ENCODE peak calls at places on chromosomes 11 and 22, in eight cellular contexts. One of them, this sample, is unnamed. For H3K9me3, the result is how much of the 10 kb centered on the place peaks cover.

GRCh38 chr22:48703265-48703941 is 1124.3 kb downstream of the BRD1 start:
- DNase-seq in stomach: no peak
- DNase-seq in IMR-90: no peak
- DNase-seq in HepG2: no peak
- DNase-seq in body of pancreas: no peak
- DNase-seq in gastrocnemius medialis: no peak
- DNase-seq in transverse colon: no peak
- DNase-seq in tibial nerve: no peak
- DNase-seq in this sample: no peak

GRCh38 chr11:26974068-26974790 is 19.7 kb upstream of the FIBIN start:
- DNase-seq in stomach: no peak
- DNase-seq in IMR-90: peak
- DNase-seq in HepG2: no peak
- DNase-seq in body of pancreas: no peak
- DNase-seq in gastrocnemius medialis: no peak
- DNase-seq in transverse colon: no peak
- DNase-seq in tibial nerve: no peak
- DNase-seq in this sample: no peak

GRCh38 chr11:45644981-45645889 is 20.2 kb downstream of the CHST1 start:
- DNase-seq in stomach: no peak
- DNase-seq in IMR-90: no peak
- DNase-seq in HepG2: no peak
- DNase-seq in body of pancreas: no peak
- DNase-seq in gastrocnemius medialis: no peak
- DNase-seq in transverse colon: no peak
- DNase-seq in tibial nerve: no peak
- DNase-seq in this sample: no peak

GRCh38 chr11:127925430-127925829 is 661.9 kb downstream of the ETS1 start:
- DNase-seq in stomach: no peak
- DNase-seq in IMR-90: peak
- DNase-seq in HepG2: no peak
- DNase-seq in body of pancreas: no peak
- DNase-seq in gastrocnemius medialis: no peak
- DNase-seq in transverse colon: no peak
- DNase-seq in tibial nerve: no peak
- DNase-seq in this sample: no peak

GRCh38 chr11:47593934-47594855 is at the start of gene C1QTNF4:
- DNase-seq in stomach: no peak
- DNase-seq in IMR-90: no peak
- DNase-seq in HepG2: no peak
- DNase-seq in body of pancreas: no peak
- DNase-seq in gastrocnemius medialis: no peak
- DNase-seq in transverse colon: no peak
- DNase-seq in tibial nerve: no peak
- DNase-seq in this sample: no peak

GRCh38 chr11:74559110-74559933 is 33.1 kb upstream of the POLD3 start:
- DNase-seq in stomach: no peak
- DNase-seq in IMR-90: peak
- DNase-seq in HepG2: peak
- DNase-seq in body of pancreas: no peak
- DNase-seq in gastrocnemius medialis: no peak
- DNase-seq in transverse colon: no peak
- DNase-seq in tibial nerve: no peak
- DNase-seq in this sample: no peak

GRCh38 chr22:22556995-22557925 is 1.8 kb downstream of the PRAME start:
- DNase-seq in stomach: no peak
- DNase-seq in IMR-90: no peak
- DNase-seq in HepG2: no peak
- DNase-seq in body of pancreas: no peak
- DNase-seq in gastrocnemius medialis: no peak
- DNase-seq in transverse colon: no peak
- DNase-seq in tibial nerve: no peak
- DNase-seq in this sample: no peak

GRCh38 chr22:39915295-39915726 is 14.4 kb downstream of the GRAP2 start:
- DNase-seq in stomach: no peak
- DNase-seq in IMR-90: no peak
- DNase-seq in HepG2: no peak
- DNase-seq in body of pancreas: no peak
- DNase-seq in gastrocnemius medialis: no peak
- DNase-seq in transverse colon: no peak
- DNase-seq in tibial nerve: no peak
- DNase-seq in this sample: no peak

GRCh38 chr22:30694171-30694637 is 470 bp upstream of the OSBP2 start:
- DNase-seq in stomach: peak
- DNase-seq in IMR-90: peak
- DNase-seq in HepG2: no peak
- DNase-seq in body of pancreas: peak
- DNase-seq in gastrocnemius medialis: peak
- DNase-seq in transverse colon: peak
- DNase-seq in tibial nerve: no peak
- DNase-seq in this sample: peak

GRCh38 chr11:34300571-34301295 is 57.1 kb downstream of the ABTB2 start:
- DNase-seq in stomach: no peak
- DNase-seq in IMR-90: no peak
- DNase-seq in HepG2: no peak
- DNase-seq in body of pancreas: no peak
- DNase-seq in gastrocnemius medialis: no peak
- DNase-seq in transverse colon: no peak
- DNase-seq in tibial nerve: no peak
- DNase-seq in this sample: no peak
- H3K27ac ChIP-seq in stomach: no peak
- H3K27ac ChIP-seq in IMR-90: no peak
- H3K27ac ChIP-seq in HepG2: no peak
- H3K27ac ChIP-seq in body of pancreas: no peak
- H3K27ac ChIP-seq in gastrocnemius medialis: no peak
- H3K27ac ChIP-seq in transverse colon: no peak
- H3K27ac ChIP-seq in tibial nerve: peak
- H3K27ac ChIP-seq in this sample: no peak

GRCh38 chr11:76811259-76811658 is 28.1 kb downstream of the TSKU start:
- DNase-seq in stomach: no peak
- DNase-seq in IMR-90: no peak
- DNase-seq in HepG2: no peak
- DNase-seq in body of pancreas: no peak
- DNase-seq in gastrocnemius medialis: no peak
- DNase-seq in transverse colon: no peak
- DNase-seq in tibial nerve: no peak
- DNase-seq in this sample: no peak
- TF ChIP-seq POLR2A in stomach: no peak
- TF ChIP-seq POLR2A in IMR-90: no peak
- TF ChIP-seq POLR2A in HepG2: no peak
- TF ChIP-seq POLR2A in body of pancreas: no peak
- TF ChIP-seq POLR2A in gastrocnemius medialis: no peak
- TF ChIP-seq POLR2A in transverse colon: no peak
- TF ChIP-seq POLR2A in tibial nerve: no peak
- TF ChIP-seq POLR2A in this sample: no peak

GRCh38 chr11:31800398-31801265 is 10.5 kb downstream of the PAX6 start:
- DNase-seq in stomach: no peak
- DNase-seq in IMR-90: no peak
- DNase-seq in HepG2: no peak
- DNase-seq in body of pancreas: no peak
- DNase-seq in gastrocnemius medialis: no peak
- DNase-seq in transverse colon: no peak
- DNase-seq in tibial nerve: no peak
- DNase-seq in this sample: no peak
- H3K9me3 ChIP-seq in stomach: under half
- H3K9me3 ChIP-seq in IMR-90: under half
- H3K9me3 ChIP-seq in HepG2: under half
- H3K9me3 ChIP-seq in body of pancreas: under half
- H3K9me3 ChIP-seq in gastrocnemius medialis: under half
- H3K9me3 ChIP-seq in transverse colon: under half
- H3K9me3 ChIP-seq in tibial nerve: under half
- H3K9me3 ChIP-seq in this sample: under half

GRCh38 chr11:10304495-10305261 is at the start of gene ADM:
- DNase-seq in stomach: peak
- DNase-seq in IMR-90: peak
- DNase-seq in HepG2: peak
- DNase-seq in body of pancreas: peak
- DNase-seq in gastrocnemius medialis: peak
- DNase-seq in transverse colon: peak
- DNase-seq in tibial nerve: peak
- DNase-seq in this sample: peak
- H3K27ac ChIP-seq in stomach: peak
- H3K27ac ChIP-seq in IMR-90: peak
- H3K27ac ChIP-seq in HepG2: peak
- H3K27ac ChIP-seq in body of pancreas: peak
- H3K27ac ChIP-seq in gastrocnemius medialis: peak
- H3K27ac ChIP-seq in transverse colon: peak
- H3K27ac ChIP-seq in tibial nerve: peak
- H3K27ac ChIP-seq in this sample: peak

GRCh38 chr11:62854013-62854824 is 14.8 kb upstream of the WDR74 start:
- DNase-seq in stomach: no peak
- DNase-seq in IMR-90: no peak
- DNase-seq in HepG2: no peak
- DNase-seq in body of pancreas: no peak
- DNase-seq in gastrocnemius medialis: no peak
- DNase-seq in transverse colon: no peak
- DNase-seq in tibial nerve: no peak
- DNase-seq in this sample: no peak
- TF ChIP-seq POLR2A in stomach: no peak
- TF ChIP-seq POLR2A in IMR-90: no peak
- TF ChIP-seq POLR2A in HepG2: no peak
- TF ChIP-seq POLR2A in body of pancreas: no peak
- TF ChIP-seq POLR2A in gastrocnemius medialis: no peak
- TF ChIP-seq POLR2A in transverse colon: no peak
- TF ChIP-seq POLR2A in tibial nerve: no peak
- TF ChIP-seq POLR2A in this sample: no peak

DNA sequence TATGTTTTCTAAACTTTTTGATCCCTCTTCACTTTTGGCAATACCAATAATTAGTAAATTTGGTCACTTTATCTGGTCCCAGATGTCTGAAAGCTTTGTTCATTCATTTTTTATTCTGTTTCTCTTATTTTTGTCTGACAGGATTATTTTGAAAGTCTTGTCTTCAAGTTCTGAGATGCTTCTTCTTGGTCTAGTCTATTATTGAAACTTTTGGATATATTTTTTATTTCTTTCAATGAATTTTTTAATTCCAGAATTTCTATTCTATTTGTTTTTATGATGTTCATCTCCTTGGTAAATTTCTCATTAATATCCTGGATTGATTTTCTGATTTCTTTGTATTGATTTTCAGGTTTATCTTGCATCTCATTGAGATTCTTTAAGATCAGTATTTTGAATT is 54.1 kb upstream of the RAB38 start:
- DNase-seq in stomach: no peak
- DNase-seq in IMR-90: no peak
- DNase-seq in HepG2: no peak
- DNase-seq in body of pancreas: no peak
- DNase-seq in gastrocnemius medialis: no peak
- DNase-seq in transverse colon: no peak
- DNase-seq in tibial nerve: no peak
- DNase-seq in this sample: no peak
- H3K9me3 ChIP-seq in stomach: under half
- H3K9me3 ChIP-seq in IMR-90: under half
- H3K9me3 ChIP-seq in HepG2: under half
- H3K9me3 ChIP-seq in body of pancreas: under half
- H3K9me3 ChIP-seq in gastrocnemius medialis: under half
- H3K9me3 ChIP-seq in transverse colon: under half
- H3K9me3 ChIP-seq in tibial nerve: under half
- H3K9me3 ChIP-seq in this sample: under half

This sample was measured in prostate gland.